ENCODE peak calls at places on chromosomes 16 and 17, in seven cellular contexts. One of them, this sample, is unnamed.

GRCh38 chr16:14324581-14324980 is 253.5 kb downstream of the MRTFB start:
- DNase-seq in MCF 10A: peak; percentile 45
- DNase-seq in heart left ventricle: no peak
- DNase-seq in K562: no peak
- DNase-seq in fibroblast of pulmonary artery: peak; percentile 51
- DNase-seq in CD8-positive, alpha-beta T cell: no peak
- DNase-seq in lower lobe of right lung: no peak
- DNase-seq in this sample: no peak

GRCh38 chr17:57442401-57442823 is 186.1 kb downstream of the MSI2 start:
- DNase-seq in heart left ventricle: no peak
- DNase-seq in K562: no peak
- DNase-seq in lower lobe of right lung: no peak
- DNase-seq in fibroblast of pulmonary artery: peak; percentile 49
- DNase-seq in CD8-positive, alpha-beta T cell: no peak
- DNase-seq in MCF 10A: peak; percentile 11
- DNase-seq in this sample: no peak

GRCh38 chr16:49799172-49799571 is 56.7 kb downstream of the ZNF423 start:
- DNase-seq in lower lobe of right lung: no peak
- DNase-seq in heart left ventricle: no peak
- DNase-seq in CD8-positive, alpha-beta T cell: no peak
- DNase-seq in fibroblast of pulmonary artery: no peak
- DNase-seq in K562: no peak
- DNase-seq in MCF 10A: no peak
- DNase-seq in this sample: no peak

GRCh38 chr17:32664936-32665583 is 178.3 kb downstream of the CDK5R1 start:
- DNase-seq in lower lobe of right lung: no peak
- DNase-seq in CD8-positive, alpha-beta T cell: no peak
- DNase-seq in fibroblast of pulmonary artery: no peak
- DNase-seq in heart left ventricle: no peak
- DNase-seq in MCF 10A: no peak
- DNase-seq in K562: no peak
- DNase-seq in this sample: no peak

GRCh38 chr17:36017799-36018198 is at the start of gene CCL23:
- DNase-seq in K562: no peak
- DNase-seq in fibroblast of pulmonary artery: no peak
- DNase-seq in CD8-positive, alpha-beta T cell: no peak
- DNase-seq in lower lobe of right lung: no peak
- DNase-seq in heart left ventricle: no peak
- DNase-seq in MCF 10A: no peak
- DNase-seq in this sample: no peak

GRCh38 chr17:72075995-72076677 is 44.7 kb upstream of the SOX9 start:
- DNase-seq in heart left ventricle: no peak
- DNase-seq in fibroblast of pulmonary artery: no peak
- DNase-seq in lower lobe of right lung: no peak
- DNase-seq in CD8-positive, alpha-beta T cell: no peak
- DNase-seq in K562: no peak
- DNase-seq in MCF 10A: no peak
- DNase-seq in this sample: no peak

GRCh38 chr16:65538945-65539344 is 417.1 kb upstream of the CDH11 start:
- DNase-seq in CD8-positive, alpha-beta T cell: no peak
- DNase-seq in MCF 10A: no peak
- DNase-seq in lower lobe of right lung: no peak
- DNase-seq in K562: no peak
- DNase-seq in fibroblast of pulmonary artery: peak; percentile 37
- DNase-seq in heart left ventricle: no peak
- DNase-seq in this sample: no peak

GRCh38 chr16:89017956-89018604 is 41.1 kb upstream of the CBFA2T3 start:
- DNase-seq in lower lobe of right lung: no peak
- DNase-seq in MCF 10A: no peak
- DNase-seq in CD8-positive, alpha-beta T cell: no peak
- DNase-seq in heart left ventricle: no peak
- DNase-seq in fibroblast of pulmonary artery: no peak
- DNase-seq in K562: no peak
- DNase-seq in this sample: no peak

GRCh38 chr17:7835818-7836595 is 2.0 kb downstream of the KDM6B start:
- DNase-seq in MCF 10A: peak; percentile 67
- DNase-seq in fibroblast of pulmonary artery: peak; percentile 78
- DNase-seq in heart left ventricle: peak; percentile 86
- DNase-seq in lower lobe of right lung: peak; percentile 79
- DNase-seq in K562: no peak
- DNase-seq in CD8-positive, alpha-beta T cell: no peak
- DNase-seq in this sample: no peak

GRCh38 chr17:75854111-75854748 is 905 bp downstream of the WBP2 start:
- DNase-seq in lower lobe of right lung: no peak
- DNase-seq in heart left ventricle: no peak
- DNase-seq in MCF 10A: peak; percentile 73
- DNase-seq in fibroblast of pulmonary artery: peak; percentile 66
- DNase-seq in K562: no peak
- DNase-seq in CD8-positive, alpha-beta T cell: no peak
- DNase-seq in this sample: no peak

GRCh38 chr17:55769625-55770000 is 18.8 kb downstream of the PCTP start:
- DNase-seq in lower lobe of right lung: no peak
- DNase-seq in MCF 10A: peak; percentile 83
- DNase-seq in CD8-positive, alpha-beta T cell: no peak
- DNase-seq in fibroblast of pulmonary artery: peak; percentile 80
- DNase-seq in K562: no peak
- DNase-seq in heart left ventricle: no peak
- DNase-seq in this sample: no peak

GRCh38 chr17:78263063-78263735 is 31.8 kb downstream of the TMEM235 start:
- DNase-seq in fibroblast of pulmonary artery: no peak
- DNase-seq in lower lobe of right lung: peak; percentile 80
- DNase-seq in MCF 10A: no peak
- DNase-seq in K562: peak; percentile 88
- DNase-seq in heart left ventricle: peak; percentile 72
- DNase-seq in CD8-positive, alpha-beta T cell: no peak
- DNase-seq in this sample: no peak

GRCh38 chr16:66275795-66276428 is 90.6 kb upstream of the CDH5 start:
- DNase-seq in lower lobe of right lung: no peak
- DNase-seq in CD8-positive, alpha-beta T cell: no peak
- DNase-seq in heart left ventricle: no peak
- DNase-seq in fibroblast of pulmonary artery: peak; percentile 87
- DNase-seq in MCF 10A: peak; percentile 78
- DNase-seq in K562: no peak
- DNase-seq in this sample: no peak

GRCh38 chr16:84020353-84020752 is 22.2 kb downstream of the SLC38A8 start:
- DNase-seq in fibroblast of pulmonary artery: no peak
- DNase-seq in K562: no peak
- DNase-seq in lower lobe of right lung: no peak
- DNase-seq in heart left ventricle: peak; percentile 65
- DNase-seq in CD8-positive, alpha-beta T cell: no peak
- DNase-seq in MCF 10A: no peak
- DNase-seq in this sample: no peak

GRCh38 chr16:12925026-12925425 is 23.6 kb downstream of the SHISA9 start:
- DNase-seq in K562: no peak
- DNase-seq in lower lobe of right lung: no peak
- DNase-seq in CD8-positive, alpha-beta T cell: no peak
- DNase-seq in MCF 10A: no peak
- DNase-seq in heart left ventricle: no peak
- DNase-seq in fibroblast of pulmonary artery: no peak
- DNase-seq in this sample: no peak

GRCh38 chr16:50781518-50781917 is 39.6 kb downstream of the CYLD start:
- DNase-seq in heart left ventricle: no peak
- DNase-seq in MCF 10A: no peak
- DNase-seq in CD8-positive, alpha-beta T cell: no peak
- DNase-seq in K562: no peak
- DNase-seq in fibroblast of pulmonary artery: no peak
- DNase-seq in lower lobe of right lung: no peak
- DNase-seq in this sample: no peak

GRCh38 chr17:15463363-15463762 is 4.1 kb downstream of the CDRT4 start:
- DNase-seq in CD8-positive, alpha-beta T cell: no peak
- DNase-seq in K562: no peak
- DNase-seq in lower lobe of right lung: no peak
- DNase-seq in MCF 10A: peak; percentile 68
- DNase-seq in heart left ventricle: peak; percentile 50
- DNase-seq in fibroblast of pulmonary artery: peak; percentile 68
- DNase-seq in this sample: no peak

GRCh38 chr16:12268602-12269001 is 292.1 kb downstream of the SNX29 start:
- DNase-seq in lower lobe of right lung: no peak
- DNase-seq in CD8-positive, alpha-beta T cell: no peak
- DNase-seq in fibroblast of pulmonary artery: peak; percentile 14
- DNase-seq in heart left ventricle: no peak
- DNase-seq in MCF 10A: peak; percentile 1
- DNase-seq in K562: no peak
- DNase-seq in this sample: no peak

GRCh38 chr17:82273327-82274133 is at the start of gene CSNK1D:
- DNase-seq in lower lobe of right lung: peak; percentile 94
- DNase-seq in CD8-positive, alpha-beta T cell: peak; percentile 92
- DNase-seq in K562: peak; percentile 95
- DNase-seq in heart left ventricle: peak; percentile 94
- DNase-seq in MCF 10A: peak; percentile 88
- DNase-seq in fibroblast of pulmonary artery: peak; percentile 83
- DNase-seq in this sample: no peak

GRCh38 chr17:8881606-8882005 is 14.1 kb upstream of the PIK3R6 start:
- DNase-seq in K562: no peak
- DNase-seq in heart left ventricle: peak; percentile 5
- DNase-seq in CD8-positive, alpha-beta T cell: no peak
- DNase-seq in fibroblast of pulmonary artery: no peak
- DNase-seq in lower lobe of right lung: no peak
- DNase-seq in MCF 10A: no peak
- DNase-seq in this sample: no peak

GRCh38 chr16:74606521-74607309 is at the start of gene GLG1:
- DNase-seq in CD8-positive, alpha-beta T cell: peak; percentile 92
- DNase-seq in MCF 10A: peak; percentile 90
- DNase-seq in heart left ventricle: peak; percentile 95
- DNase-seq in lower lobe of right lung: peak; percentile 95
- DNase-seq in fibroblast of pulmonary artery: peak; percentile 91
- DNase-seq in K562: peak; percentile 90
- DNase-seq in this sample: peak; percentile 96
- TF ChIP-seq CTCF in CD8-positive, alpha-beta T cell: no peak
- TF ChIP-seq CTCF in MCF 10A: no peak
- TF ChIP-seq CTCF in heart left ventricle: no peak
- TF ChIP-seq CTCF in lower lobe of right lung: no peak
- TF ChIP-seq CTCF in fibroblast of pulmonary artery: no peak
- TF ChIP-seq CTCF in K562: no peak
- TF ChIP-seq CTCF in this sample: no peak

GRCh38 chr17:2170023-2170422 is 115.1 kb downstream of the HIC1 start:
- DNase-seq in fibroblast of pulmonary artery: no peak
- DNase-seq in K562: peak; percentile 28
- DNase-seq in CD8-positive, alpha-beta T cell: peak; percentile 30
- DNase-seq in lower lobe of right lung: no peak
- DNase-seq in MCF 10A: peak; percentile 37
- DNase-seq in heart left ventricle: no peak
- DNase-seq in this sample: no peak
- TF ChIP-seq CTCF in fibroblast of pulmonary artery: peak; percentile 4
- TF ChIP-seq CTCF in K562: peak; percentile 55
- TF ChIP-seq CTCF in CD8-positive, alpha-beta T cell: no peak
- TF ChIP-seq CTCF in lower lobe of right lung: peak; percentile 22
- TF ChIP-seq CTCF in MCF 10A: peak; percentile 9
- TF ChIP-seq CTCF in heart left ventricle: no peak
- TF ChIP-seq CTCF in this sample: no peak

DNA sequence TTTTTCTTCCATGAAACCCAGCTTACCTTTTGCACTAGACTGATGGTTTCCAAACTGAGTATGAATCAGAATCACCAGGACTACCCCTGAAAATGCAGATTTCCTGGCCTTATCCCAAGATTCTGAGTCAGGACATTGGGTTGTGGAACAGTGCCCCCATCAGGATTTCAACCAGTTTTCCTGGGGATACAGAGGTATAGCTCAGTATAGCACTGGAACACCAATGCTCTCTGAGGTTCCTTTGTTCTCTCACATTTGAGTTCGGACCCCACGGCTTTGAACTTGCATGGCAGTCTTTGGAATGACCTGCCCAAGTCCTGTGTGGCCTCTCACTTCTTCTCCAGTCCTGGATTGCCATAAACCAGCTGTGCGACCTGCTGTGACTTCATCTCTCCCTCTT is 12.8 kb upstream of the CCL8 start:
- DNase-seq in MCF 10A: peak; percentile 3
- DNase-seq in K562: peak; percentile 15
- DNase-seq in fibroblast of pulmonary artery: peak; percentile 91
- DNase-seq in heart left ventricle: no peak
- DNase-seq in lower lobe of right lung: no peak
- DNase-seq in CD8-positive, alpha-beta T cell: no peak
- DNase-seq in this sample: no peak
- TF ChIP-seq CTCF in MCF 10A: peak; percentile 32
- TF ChIP-seq CTCF in K562: peak; percentile 44
- TF ChIP-seq CTCF in fibroblast of pulmonary artery: peak; percentile 78
- TF ChIP-seq CTCF in heart left ventricle: peak; percentile 55
- TF ChIP-seq CTCF in lower lobe of right lung: peak; percentile 46
- TF ChIP-seq CTCF in CD8-positive, alpha-beta T cell: no peak
- TF ChIP-seq CTCF in this sample: peak; percentile 72

GRCh38 chr17:42559076-42559475 is 2.9 kb upstream of the COASY start:
- DNase-seq in CD8-positive, alpha-beta T cell: no peak
- DNase-seq in fibroblast of pulmonary artery: no peak
- DNase-seq in heart left ventricle: no peak
- DNase-seq in K562: no peak
- DNase-seq in lower lobe of right lung: no peak
- DNase-seq in MCF 10A: no peak
- DNase-seq in this sample: no peak

GRCh38 chr17:42555122-42555622 is 2.4 kb downstream of the HSD17B1 start:
- DNase-seq in CD8-positive, alpha-beta T cell: no peak
- DNase-seq in MCF 10A: no peak
- DNase-seq in lower lobe of right lung: no peak
- DNase-seq in K562: no peak
- DNase-seq in fibroblast of pulmonary artery: no peak
- DNase-seq in heart left ventricle: no peak
- DNase-seq in this sample: no peak

GRCh38 chr17:42553161-42553818 is 567 bp downstream of the HSD17B1 start:
- DNase-seq in CD8-positive, alpha-beta T cell: no peak
- DNase-seq in K562: peak; percentile 83
- DNase-seq in fibroblast of pulmonary artery: peak; percentile 50
- DNase-seq in MCF 10A: peak; percentile 60
- DNase-seq in lower lobe of right lung: no peak
- DNase-seq in heart left ventricle: no peak
- DNase-seq in this sample: no peak

GRCh38 chr17:42553866-42554249 is 1.1 kb downstream of the HSD17B1 start:
- DNase-seq in fibroblast of pulmonary artery: no peak
- DNase-seq in K562: no peak
- DNase-seq in CD8-positive, alpha-beta T cell: no peak
- DNase-seq in lower lobe of right lung: no peak
- DNase-seq in heart left ventricle: no peak
- DNase-seq in MCF 10A: peak; percentile 73
- DNase-seq in this sample: no peak

DNA sequence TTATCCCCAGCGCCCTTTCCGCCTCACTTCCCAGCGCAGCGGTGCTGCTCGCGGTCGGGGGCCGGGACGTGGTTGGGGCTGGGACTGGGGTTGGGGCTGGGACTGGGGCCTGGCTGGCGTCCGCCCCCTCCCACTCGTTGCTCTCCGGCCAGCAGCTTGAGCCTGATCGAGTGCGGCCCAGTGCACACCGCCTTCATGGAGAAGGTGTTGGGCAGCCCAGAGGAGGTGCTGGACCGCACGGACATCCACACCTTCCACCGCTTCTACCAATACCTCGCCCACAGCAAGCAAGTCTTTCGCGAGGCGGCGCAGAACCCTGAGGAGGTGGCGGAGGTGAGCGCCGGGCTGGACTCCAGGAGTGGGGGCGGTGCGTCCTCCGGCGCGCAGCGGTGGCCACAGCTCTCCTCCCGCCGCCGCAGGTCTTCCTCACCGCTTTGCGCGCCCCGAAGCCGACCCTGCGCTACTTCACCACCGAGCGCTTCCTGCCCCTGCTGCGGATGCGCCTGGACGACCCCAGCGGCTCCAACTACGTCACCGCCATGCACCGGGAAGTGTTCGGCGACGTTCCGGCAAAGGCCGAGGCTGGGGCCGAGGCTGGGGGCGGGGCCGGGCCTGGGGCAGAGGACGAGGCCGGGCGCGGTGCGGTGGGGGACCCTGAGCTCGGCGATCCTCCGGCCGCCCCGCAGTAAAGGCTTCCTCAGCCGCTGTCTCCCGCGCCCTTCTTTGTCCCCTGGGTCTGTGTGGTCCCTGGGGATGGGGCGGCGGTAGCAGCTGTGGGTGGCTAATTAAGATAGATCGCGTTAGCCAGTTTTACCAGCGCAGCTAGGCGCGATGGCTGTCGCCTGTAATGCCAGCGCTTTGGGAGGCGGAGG is 1.8 kb downstream of the HSD17B1 start:
- DNase-seq in MCF 10A: peak; percentile 66
- DNase-seq in fibroblast of pulmonary artery: peak; percentile 76
- DNase-seq in K562: peak; percentile 85
- DNase-seq in CD8-positive, alpha-beta T cell: peak; percentile 81
- DNase-seq in heart left ventricle: peak; percentile 94
- DNase-seq in lower lobe of right lung: peak; percentile 89
- DNase-seq in this sample: peak; percentile 96
- TF ChIP-seq CTCF in MCF 10A: no peak
- TF ChIP-seq CTCF in fibroblast of pulmonary artery: no peak
- TF ChIP-seq CTCF in K562: no peak
- TF ChIP-seq CTCF in CD8-positive, alpha-beta T cell: no peak
- TF ChIP-seq CTCF in heart left ventricle: no peak
- TF ChIP-seq CTCF in lower lobe of right lung: no peak
- TF ChIP-seq CTCF in this sample: no peak

This sample was measured in chondrocyte.